ENCODE peak calls at places on chromosomes 12 and 14, in seven cellular contexts. One of them, this sample, is unnamed.

GRCh38 chr12:5171701-5172100 is 128.0 kb downstream of the KCNA5 start:
- DNase-seq in esophagus squamous epithelium: no peak
- DNase-seq in SJSA1: peak; percentile 48
- DNase-seq in neuronal stem cell: peak; percentile 54
- DNase-seq in cardiac muscle cell: peak; percentile 71
- DNase-seq in CD4-positive, CD25-positive, alpha-beta regulatory T cell: no peak
- DNase-seq in effector memory CD4-positive, alpha-beta T cell: no peak
- DNase-seq in this sample: no peak

GRCh38 chr12:81668475-81668874 is 90.7 kb downstream of the PPFIA2 start:
- DNase-seq in CD4-positive, CD25-positive, alpha-beta regulatory T cell: no peak
- DNase-seq in esophagus squamous epithelium: no peak
- DNase-seq in cardiac muscle cell: no peak
- DNase-seq in effector memory CD4-positive, alpha-beta T cell: no peak
- DNase-seq in SJSA1: peak; percentile 75
- DNase-seq in neuronal stem cell: no peak
- DNase-seq in this sample: no peak

GRCh38 chr14:102901633-102902032 is 20.8 kb upstream of the AMN start:
- DNase-seq in CD4-positive, CD25-positive, alpha-beta regulatory T cell: no peak
- DNase-seq in cardiac muscle cell: no peak
- DNase-seq in esophagus squamous epithelium: no peak
- DNase-seq in SJSA1: no peak
- DNase-seq in neuronal stem cell: no peak
- DNase-seq in effector memory CD4-positive, alpha-beta T cell: no peak
- DNase-seq in this sample: no peak

GRCh38 chr12:6953417-6954315 is 2.5 kb downstream of the PTPN6 start:
- DNase-seq in neuronal stem cell: no peak
- DNase-seq in cardiac muscle cell: no peak
- DNase-seq in SJSA1: no peak
- DNase-seq in CD4-positive, CD25-positive, alpha-beta regulatory T cell: peak; percentile 74
- DNase-seq in effector memory CD4-positive, alpha-beta T cell: peak; percentile 77
- DNase-seq in esophagus squamous epithelium: no peak
- DNase-seq in this sample: peak; percentile 83

GRCh38 chr12:117485984-117486839 is 124.8 kb upstream of the NOS1 start:
- DNase-seq in esophagus squamous epithelium: no peak
- DNase-seq in CD4-positive, CD25-positive, alpha-beta regulatory T cell: no peak
- DNase-seq in SJSA1: peak; percentile 25
- DNase-seq in cardiac muscle cell: no peak
- DNase-seq in effector memory CD4-positive, alpha-beta T cell: no peak
- DNase-seq in neuronal stem cell: no peak
- DNase-seq in this sample: no peak

GRCh38 chr12:9649532-9649940 is 20.0 kb upstream of the CLEC2D start:
- DNase-seq in SJSA1: peak; percentile 16
- DNase-seq in cardiac muscle cell: peak; percentile 19
- DNase-seq in neuronal stem cell: no peak
- DNase-seq in effector memory CD4-positive, alpha-beta T cell: no peak
- DNase-seq in esophagus squamous epithelium: no peak
- DNase-seq in CD4-positive, CD25-positive, alpha-beta regulatory T cell: no peak
- DNase-seq in this sample: no peak

GRCh38 chr12:72098622-72099021 is 160.0 kb downstream of the TPH2 start:
- DNase-seq in effector memory CD4-positive, alpha-beta T cell: no peak
- DNase-seq in neuronal stem cell: no peak
- DNase-seq in esophagus squamous epithelium: no peak
- DNase-seq in CD4-positive, CD25-positive, alpha-beta regulatory T cell: no peak
- DNase-seq in cardiac muscle cell: no peak
- DNase-seq in SJSA1: no peak
- DNase-seq in this sample: no peak

GRCh38 chr14:61838661-61839060 is 76.4 kb downstream of the SNAPC1 start:
- DNase-seq in SJSA1: no peak
- DNase-seq in esophagus squamous epithelium: no peak
- DNase-seq in effector memory CD4-positive, alpha-beta T cell: no peak
- DNase-seq in CD4-positive, CD25-positive, alpha-beta regulatory T cell: no peak
- DNase-seq in cardiac muscle cell: no peak
- DNase-seq in neuronal stem cell: no peak
- DNase-seq in this sample: no peak

GRCh38 chr14:104895786-104896642 is 28.7 kb upstream of the PLD4 start:
- DNase-seq in cardiac muscle cell: no peak
- DNase-seq in neuronal stem cell: no peak
- DNase-seq in esophagus squamous epithelium: no peak
- DNase-seq in effector memory CD4-positive, alpha-beta T cell: no peak
- DNase-seq in SJSA1: no peak
- DNase-seq in CD4-positive, CD25-positive, alpha-beta regulatory T cell: no peak
- DNase-seq in this sample: peak; percentile 81

GRCh38 chr14:72743626-72744025 is 150.3 kb downstream of the DPF3 start:
- DNase-seq in CD4-positive, CD25-positive, alpha-beta regulatory T cell: no peak
- DNase-seq in cardiac muscle cell: no peak
- DNase-seq in neuronal stem cell: no peak
- DNase-seq in esophagus squamous epithelium: no peak
- DNase-seq in effector memory CD4-positive, alpha-beta T cell: no peak
- DNase-seq in SJSA1: no peak
- DNase-seq in this sample: no peak

GRCh38 chr12:111339306-111339938 is 29.5 kb downstream of the PHETA1 start:
- DNase-seq in effector memory CD4-positive, alpha-beta T cell: no peak
- DNase-seq in SJSA1: peak; percentile 78
- DNase-seq in cardiac muscle cell: no peak
- DNase-seq in neuronal stem cell: no peak
- DNase-seq in esophagus squamous epithelium: no peak
- DNase-seq in CD4-positive, CD25-positive, alpha-beta regulatory T cell: no peak
- DNase-seq in this sample: no peak

GRCh38 chr12:55626154-55626553 is 10.5 kb upstream of the OR10P1 start:
- DNase-seq in esophagus squamous epithelium: no peak
- DNase-seq in neuronal stem cell: no peak
- DNase-seq in SJSA1: no peak
- DNase-seq in cardiac muscle cell: no peak
- DNase-seq in CD4-positive, CD25-positive, alpha-beta regulatory T cell: no peak
- DNase-seq in effector memory CD4-positive, alpha-beta T cell: no peak
- DNase-seq in this sample: no peak

GRCh38 chr12:41365653-41366131 is 177.6 kb downstream of the PDZRN4 start:
- DNase-seq in SJSA1: no peak
- DNase-seq in neuronal stem cell: no peak
- DNase-seq in effector memory CD4-positive, alpha-beta T cell: no peak
- DNase-seq in esophagus squamous epithelium: no peak
- DNase-seq in CD4-positive, CD25-positive, alpha-beta regulatory T cell: no peak
- DNase-seq in cardiac muscle cell: no peak
- DNase-seq in this sample: no peak

GRCh38 chr12:22034709-22035506 is 11.1 kb upstream of the CMAS start:
- DNase-seq in esophagus squamous epithelium: no peak
- DNase-seq in neuronal stem cell: no peak
- DNase-seq in CD4-positive, CD25-positive, alpha-beta regulatory T cell: no peak
- DNase-seq in cardiac muscle cell: no peak
- DNase-seq in SJSA1: no peak
- DNase-seq in effector memory CD4-positive, alpha-beta T cell: no peak
- DNase-seq in this sample: no peak

GRCh38 chr12:110744697-110745264 is 2.1 kb upstream of the PPP1CC start:
- DNase-seq in SJSA1: peak; percentile 24
- DNase-seq in effector memory CD4-positive, alpha-beta T cell: no peak
- DNase-seq in neuronal stem cell: no peak
- DNase-seq in CD4-positive, CD25-positive, alpha-beta regulatory T cell: no peak
- DNase-seq in esophagus squamous epithelium: no peak
- DNase-seq in cardiac muscle cell: no peak
- DNase-seq in this sample: no peak

GRCh38 chr12:69468237-69469026 is 1.8 kb upstream of the FRS2 start:
- DNase-seq in esophagus squamous epithelium: no peak
- DNase-seq in neuronal stem cell: no peak
- DNase-seq in SJSA1: no peak
- DNase-seq in cardiac muscle cell: no peak
- DNase-seq in effector memory CD4-positive, alpha-beta T cell: no peak
- DNase-seq in CD4-positive, CD25-positive, alpha-beta regulatory T cell: no peak
- DNase-seq in this sample: no peak

GRCh38 chr12:100959481-100959880 is 164.9 kb downstream of the ANO4 start:
- DNase-seq in SJSA1: no peak
- DNase-seq in effector memory CD4-positive, alpha-beta T cell: no peak
- DNase-seq in neuronal stem cell: no peak
- DNase-seq in cardiac muscle cell: no peak
- DNase-seq in CD4-positive, CD25-positive, alpha-beta regulatory T cell: no peak
- DNase-seq in esophagus squamous epithelium: no peak
- DNase-seq in this sample: no peak

GRCh38 chr12:131711551-131712205 is 788 bp downstream of the SFSWAP start:
- DNase-seq in effector memory CD4-positive, alpha-beta T cell: no peak
- DNase-seq in cardiac muscle cell: no peak
- DNase-seq in SJSA1: no peak
- DNase-seq in CD4-positive, CD25-positive, alpha-beta regulatory T cell: no peak
- DNase-seq in esophagus squamous epithelium: no peak
- DNase-seq in neuronal stem cell: no peak
- DNase-seq in this sample: no peak

GRCh38 chr12:112148031-112148513 is 22.7 kb downstream of the TRAFD1 start:
- DNase-seq in esophagus squamous epithelium: no peak
- DNase-seq in CD4-positive, CD25-positive, alpha-beta regulatory T cell: no peak
- DNase-seq in neuronal stem cell: no peak
- DNase-seq in cardiac muscle cell: no peak
- DNase-seq in SJSA1: peak; percentile 68
- DNase-seq in effector memory CD4-positive, alpha-beta T cell: no peak
- DNase-seq in this sample: no peak

DNA sequence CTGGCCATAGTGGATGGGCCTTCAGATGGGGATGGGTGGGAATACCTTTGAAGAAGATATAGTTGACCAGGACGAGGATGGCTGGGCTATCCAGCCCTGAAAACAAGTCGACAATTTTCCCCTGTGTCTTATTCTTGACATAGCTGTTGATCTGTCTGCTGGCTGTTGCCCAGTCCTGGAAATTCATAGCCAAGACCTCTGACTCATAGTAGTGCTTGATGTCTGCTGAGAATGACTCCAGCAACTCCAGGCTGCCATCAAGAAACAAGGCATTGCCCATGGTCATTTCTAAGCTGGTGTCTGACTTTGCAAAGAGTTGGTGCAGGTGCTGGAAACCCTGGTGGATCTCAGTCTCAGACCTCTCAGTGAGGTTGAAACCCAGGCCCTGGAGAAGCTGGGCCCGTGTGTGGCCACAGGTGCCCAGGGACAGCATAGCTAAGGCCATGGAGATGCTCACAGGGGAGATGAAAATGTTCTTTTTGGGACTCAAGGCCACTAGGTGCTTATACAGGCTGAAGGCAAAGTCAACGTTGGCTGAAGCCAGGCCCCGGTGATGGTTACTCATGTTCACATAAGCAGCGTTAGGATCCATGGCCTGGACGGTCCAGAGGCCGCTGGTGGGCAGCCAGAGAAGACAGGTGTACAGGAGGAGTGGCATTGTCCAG is 9.0 kb downstream of the SERPINA6 start:
- DNase-seq in neuronal stem cell: no peak
- DNase-seq in effector memory CD4-positive, alpha-beta T cell: no peak
- DNase-seq in esophagus squamous epithelium: no peak
- DNase-seq in cardiac muscle cell: no peak
- DNase-seq in CD4-positive, CD25-positive, alpha-beta regulatory T cell: no peak
- DNase-seq in SJSA1: no peak
- DNase-seq in this sample: no peak
- H3K4me3 ChIP-seq in neuronal stem cell: no peak overlapping the region
- H3K4me3 ChIP-seq in effector memory CD4-positive, alpha-beta T cell: no peak overlapping the region
- H3K4me3 ChIP-seq in esophagus squamous epithelium: no peak overlapping the region
- H3K4me3 ChIP-seq in cardiac muscle cell: no peak overlapping the region
- H3K4me3 ChIP-seq in CD4-positive, CD25-positive, alpha-beta regulatory T cell: no peak overlapping the region
- H3K4me3 ChIP-seq in SJSA1: no peak overlapping the region
- H3K4me3 ChIP-seq in this sample: no peak overlapping the region

DNA sequence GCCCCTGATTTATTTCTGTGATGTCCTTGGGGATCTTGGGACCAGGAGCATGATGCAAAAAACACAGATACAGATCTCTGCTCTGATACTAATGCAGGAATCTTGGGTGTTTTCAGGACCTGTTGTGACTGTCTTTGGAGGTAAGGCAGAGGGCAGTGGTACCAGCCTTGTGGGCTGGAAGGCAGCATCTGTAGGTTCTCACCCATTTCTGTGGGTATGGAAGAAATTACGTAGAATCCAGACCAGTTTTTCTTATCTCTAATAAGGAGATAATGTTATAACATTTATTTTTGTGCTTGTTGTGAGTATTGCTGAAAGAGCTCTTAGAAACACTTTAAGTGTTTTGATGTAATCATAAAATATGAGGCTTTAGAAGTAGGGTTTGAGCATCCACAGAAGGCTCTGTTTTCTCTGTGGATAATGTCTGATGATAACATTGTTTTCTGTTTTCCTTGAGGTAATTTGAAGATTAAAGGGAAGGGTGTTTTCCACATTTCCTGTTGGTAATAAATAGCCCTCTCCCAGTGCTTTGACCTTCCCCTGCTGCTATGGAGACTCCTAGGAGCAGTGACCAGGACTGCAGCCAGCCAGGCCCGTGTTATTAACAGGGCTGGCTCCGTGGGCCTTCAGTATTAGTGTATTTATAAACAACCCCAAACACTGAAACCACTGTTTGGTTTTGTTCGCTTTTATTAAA is 9.4 kb upstream of the DCP1B start:
- DNase-seq in CD4-positive, CD25-positive, alpha-beta regulatory T cell: no peak
- DNase-seq in esophagus squamous epithelium: no peak
- DNase-seq in SJSA1: no peak
- DNase-seq in effector memory CD4-positive, alpha-beta T cell: no peak
- DNase-seq in cardiac muscle cell: peak; percentile 52
- DNase-seq in neuronal stem cell: no peak
- DNase-seq in this sample: no peak
- H3K27ac ChIP-seq in CD4-positive, CD25-positive, alpha-beta regulatory T cell: no peak overlapping the region
- H3K27ac ChIP-seq in esophagus squamous epithelium: no peak overlapping the region
- H3K27ac ChIP-seq in SJSA1: no peak overlapping the region
- H3K27ac ChIP-seq in effector memory CD4-positive, alpha-beta T cell: no peak overlapping the region
- H3K27ac ChIP-seq in cardiac muscle cell: peak overlapping the region; percentile 44
- H3K27ac ChIP-seq in neuronal stem cell: no peak overlapping the region
- H3K27ac ChIP-seq in this sample: peak overlapping the region; percentile 62

GRCh38 chr14:101354726-101355125 is 206.6 kb upstream of the DIO3 start:
- DNase-seq in neuronal stem cell: no peak
- DNase-seq in esophagus squamous epithelium: no peak
- DNase-seq in SJSA1: no peak
- DNase-seq in CD4-positive, CD25-positive, alpha-beta regulatory T cell: no peak
- DNase-seq in cardiac muscle cell: no peak
- DNase-seq in effector memory CD4-positive, alpha-beta T cell: no peak
- DNase-seq in this sample: no peak
- H3K9me3 ChIP-seq in neuronal stem cell: peaks cover 4% of the 10 kb centered on the region
- H3K9me3 ChIP-seq in esophagus squamous epithelium: no peaks in the 10 kb centered on the region
- H3K9me3 ChIP-seq in SJSA1: no peaks in the 10 kb centered on the region
- H3K9me3 ChIP-seq in CD4-positive, CD25-positive, alpha-beta regulatory T cell: no peaks in the 10 kb centered on the region
- H3K9me3 ChIP-seq in cardiac muscle cell: no peaks in the 10 kb centered on the region
- H3K9me3 ChIP-seq in effector memory CD4-positive, alpha-beta T cell: no peaks in the 10 kb centered on the region
- H3K9me3 ChIP-seq in this sample: peaks cover 5% of the 10 kb centered on the region

GRCh38 chr12:113149361-113150150 is at the start of gene CFAP73:
- DNase-seq in CD4-positive, CD25-positive, alpha-beta regulatory T cell: no peak
- DNase-seq in esophagus squamous epithelium: no peak
- DNase-seq in effector memory CD4-positive, alpha-beta T cell: no peak
- DNase-seq in cardiac muscle cell: peak; percentile 90
- DNase-seq in SJSA1: peak; percentile 71
- DNase-seq in neuronal stem cell: peak; percentile 87
- DNase-seq in this sample: peak; percentile 72
- H3K4me3 ChIP-seq in CD4-positive, CD25-positive, alpha-beta regulatory T cell: no peak within 1 kb of the TSS
- H3K4me3 ChIP-seq in esophagus squamous epithelium: peak within 1 kb of the TSS; percentile 26
- H3K4me3 ChIP-seq in effector memory CD4-positive, alpha-beta T cell: no peak within 1 kb of the TSS
- H3K4me3 ChIP-seq in cardiac muscle cell: no peak within 1 kb of the TSS
- H3K4me3 ChIP-seq in SJSA1: no peak within 1 kb of the TSS
- H3K4me3 ChIP-seq in neuronal stem cell: peak within 1 kb of the TSS; percentile 9
- H3K4me3 ChIP-seq in this sample: no peak within 1 kb of the TSS

DNA sequence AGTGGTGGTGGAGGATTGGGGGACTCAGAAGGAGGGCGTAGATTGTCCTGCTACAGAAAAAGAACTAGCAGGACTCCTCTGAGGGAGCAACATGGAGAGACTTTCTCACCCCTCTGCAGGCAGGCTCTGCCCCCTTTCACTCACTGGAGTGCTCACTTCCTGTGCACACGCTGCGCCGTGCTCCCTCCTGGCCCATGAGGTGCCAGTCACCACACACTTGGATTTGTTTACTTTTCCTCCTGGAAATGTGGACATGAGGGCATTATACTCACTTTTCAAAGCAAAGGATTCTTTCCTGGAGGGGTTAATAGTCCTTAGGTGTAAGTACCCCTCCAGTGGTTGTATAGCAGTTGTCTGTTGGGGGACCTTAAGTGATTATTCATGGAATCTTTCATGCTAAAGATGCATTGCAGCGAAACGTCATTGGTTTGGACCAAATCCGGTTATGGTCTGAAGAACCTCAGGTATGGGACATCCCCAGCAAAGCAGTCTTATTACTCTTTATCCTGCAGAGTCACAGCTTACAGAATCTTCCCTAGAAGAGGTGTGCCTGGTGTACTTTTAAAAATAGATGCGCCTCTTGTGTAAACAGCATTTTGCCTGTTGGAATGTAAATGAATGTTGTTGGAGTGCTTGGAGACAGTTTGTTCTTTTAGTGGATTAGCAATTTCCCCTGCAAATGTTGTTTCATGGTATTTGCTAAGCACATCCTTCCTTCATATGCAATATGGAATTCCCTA is 242.7 kb downstream of the ZFP36L1 start:
- DNase-seq in effector memory CD4-positive, alpha-beta T cell: no peak
- DNase-seq in SJSA1: peak; percentile 21
- DNase-seq in cardiac muscle cell: no peak
- DNase-seq in neuronal stem cell: no peak
- DNase-seq in CD4-positive, CD25-positive, alpha-beta regulatory T cell: no peak
- DNase-seq in esophagus squamous epithelium: no peak
- DNase-seq in this sample: no peak
- H3K27ac ChIP-seq in effector memory CD4-positive, alpha-beta T cell: no peak overlapping the region
- H3K27ac ChIP-seq in SJSA1: peak overlapping the region; percentile 20
- H3K27ac ChIP-seq in cardiac muscle cell: peak overlapping the region; percentile 38
- H3K27ac ChIP-seq in neuronal stem cell: no peak overlapping the region
- H3K27ac ChIP-seq in CD4-positive, CD25-positive, alpha-beta regulatory T cell: no peak overlapping the region
- H3K27ac ChIP-seq in esophagus squamous epithelium: peak overlapping the region; percentile 60
- H3K27ac ChIP-seq in this sample: peak overlapping the region; percentile 72